ENCODE peak calls at places on chromosomes 11 and 22, in eight cellular contexts. One of them, this sample, is unnamed.

GRCh38 chr22:25696763-25697710 is 45.0 kb upstream of the MYO18B start:
- DNase-seq in lower lobe of right lung: no peak
- DNase-seq in GM23338: no peak
- DNase-seq in AG09319: no peak
- DNase-seq in psoas muscle: no peak
- DNase-seq in EH: no peak
- DNase-seq in mucosa of descending colon: no peak
- DNase-seq in kidney tubule cell: no peak
- DNase-seq in this sample: no peak

GRCh38 chr11:57903441-57904123 is 120.1 kb upstream of the OR9Q1 start:
- DNase-seq in kidney tubule cell: peak; percentile 97
- DNase-seq in EH: peak; percentile 2
- DNase-seq in AG09319: no peak
- DNase-seq in mucosa of descending colon: peak; percentile 70
- DNase-seq in GM23338: no peak
- DNase-seq in psoas muscle: no peak
- DNase-seq in lower lobe of right lung: no peak
- DNase-seq in this sample: no peak

GRCh38 chr22:32880906-32881596 is 79.5 kb downstream of the TIMP3 start:
- DNase-seq in AG09319: no peak
- DNase-seq in kidney tubule cell: peak; percentile 17
- DNase-seq in mucosa of descending colon: peak; percentile 15
- DNase-seq in psoas muscle: peak; percentile 70
- DNase-seq in lower lobe of right lung: peak; percentile 64
- DNase-seq in GM23338: no peak
- DNase-seq in EH: peak; percentile 53
- DNase-seq in this sample: no peak

GRCh38 chr11:131598305-131598704 is 227.9 kb downstream of the NTM start:
- DNase-seq in mucosa of descending colon: no peak
- DNase-seq in AG09319: no peak
- DNase-seq in psoas muscle: no peak
- DNase-seq in EH: no peak
- DNase-seq in kidney tubule cell: no peak
- DNase-seq in GM23338: peak; percentile 25
- DNase-seq in lower lobe of right lung: no peak
- DNase-seq in this sample: no peak

GRCh38 chr11:85875505-85875904 is 20.3 kb downstream of the CCDC83 start:
- DNase-seq in mucosa of descending colon: no peak
- DNase-seq in GM23338: no peak
- DNase-seq in EH: peak; percentile 75
- DNase-seq in psoas muscle: no peak
- DNase-seq in AG09319: no peak
- DNase-seq in kidney tubule cell: peak; percentile 55
- DNase-seq in lower lobe of right lung: no peak
- DNase-seq in this sample: no peak

GRCh38 chr11:33089776-33090175 is 50.4 kb downstream of the TCP11L1 start:
- DNase-seq in mucosa of descending colon: no peak
- DNase-seq in psoas muscle: no peak
- DNase-seq in GM23338: no peak
- DNase-seq in AG09319: no peak
- DNase-seq in lower lobe of right lung: no peak
- DNase-seq in kidney tubule cell: peak; percentile 55
- DNase-seq in EH: no peak
- DNase-seq in this sample: no peak

GRCh38 chr11:75635009-75635909 is 33.6 kb downstream of the MAP6 start:
- DNase-seq in EH: peak; percentile 61
- DNase-seq in GM23338: peak; percentile 25
- DNase-seq in mucosa of descending colon: peak; percentile 40
- DNase-seq in AG09319: no peak
- DNase-seq in lower lobe of right lung: no peak
- DNase-seq in kidney tubule cell: no peak
- DNase-seq in psoas muscle: peak; percentile 60
- DNase-seq in this sample: no peak

GRCh38 chr11:61659413-61660196 is 20.6 kb upstream of the DAGLA start:
- DNase-seq in AG09319: no peak
- DNase-seq in GM23338: peak; percentile 48
- DNase-seq in kidney tubule cell: no peak
- DNase-seq in mucosa of descending colon: no peak
- DNase-seq in EH: no peak
- DNase-seq in psoas muscle: peak; percentile 16
- DNase-seq in lower lobe of right lung: no peak
- DNase-seq in this sample: no peak

GRCh38 chr11:132244871-132245557 is 874.6 kb downstream of the NTM start:
- DNase-seq in lower lobe of right lung: no peak
- DNase-seq in EH: no peak
- DNase-seq in mucosa of descending colon: no peak
- DNase-seq in psoas muscle: no peak
- DNase-seq in kidney tubule cell: no peak
- DNase-seq in AG09319: no peak
- DNase-seq in GM23338: no peak
- DNase-seq in this sample: no peak

GRCh38 chr11:122998727-122999370 is 17.2 kb upstream of the BSX start:
- DNase-seq in lower lobe of right lung: no peak
- DNase-seq in psoas muscle: no peak
- DNase-seq in mucosa of descending colon: no peak
- DNase-seq in EH: peak; percentile 41
- DNase-seq in AG09319: no peak
- DNase-seq in kidney tubule cell: no peak
- DNase-seq in GM23338: peak; percentile 28
- DNase-seq in this sample: no peak

GRCh38 chr11:65879622-65880021 is at the start of gene CTSW:
- DNase-seq in mucosa of descending colon: no peak
- DNase-seq in EH: no peak
- DNase-seq in AG09319: no peak
- DNase-seq in GM23338: no peak
- DNase-seq in lower lobe of right lung: peak; percentile 62
- DNase-seq in psoas muscle: no peak
- DNase-seq in kidney tubule cell: no peak
- DNase-seq in this sample: no peak

GRCh38 chr22:30650508-30651116 is 15.0 kb downstream of the SLC35E4 start:
- DNase-seq in kidney tubule cell: no peak
- DNase-seq in lower lobe of right lung: no peak
- DNase-seq in psoas muscle: no peak
- DNase-seq in AG09319: no peak
- DNase-seq in EH: no peak
- DNase-seq in mucosa of descending colon: no peak
- DNase-seq in GM23338: no peak
- DNase-seq in this sample: no peak

GRCh38 chr11:87150936-87151335 is 113.2 kb downstream of the TMEM135 start:
- DNase-seq in lower lobe of right lung: no peak
- DNase-seq in EH: peak; percentile 42
- DNase-seq in kidney tubule cell: no peak
- DNase-seq in mucosa of descending colon: no peak
- DNase-seq in AG09319: no peak
- DNase-seq in GM23338: no peak
- DNase-seq in psoas muscle: no peak
- DNase-seq in this sample: no peak

GRCh38 chr11:121890377-121890776 is 225.6 kb downstream of the BLID start:
- DNase-seq in GM23338: no peak
- DNase-seq in AG09319: peak; percentile 69
- DNase-seq in EH: peak; percentile 97
- DNase-seq in kidney tubule cell: peak; percentile 73
- DNase-seq in psoas muscle: no peak
- DNase-seq in mucosa of descending colon: no peak
- DNase-seq in lower lobe of right lung: no peak
- DNase-seq in this sample: peak; percentile 31

GRCh38 chr22:27046126-27046525 is 388.7 kb downstream of the MIAT start:
- DNase-seq in EH: no peak
- DNase-seq in kidney tubule cell: no peak
- DNase-seq in GM23338: no peak
- DNase-seq in psoas muscle: no peak
- DNase-seq in mucosa of descending colon: no peak
- DNase-seq in lower lobe of right lung: no peak
- DNase-seq in AG09319: no peak
- DNase-seq in this sample: no peak

GRCh38 chr11:60937144-60937527 is 12.9 kb downstream of the TMEM132A start:
- DNase-seq in GM23338: no peak
- DNase-seq in lower lobe of right lung: no peak
- DNase-seq in mucosa of descending colon: no peak
- DNase-seq in AG09319: no peak
- DNase-seq in EH: no peak
- DNase-seq in psoas muscle: peak; percentile 71
- DNase-seq in kidney tubule cell: no peak
- DNase-seq in this sample: no peak

This sample was measured in smooth muscle cell of the brain vasculature.